ENCODE peak calls at places on chromosomes 2 and 18, in nine cellular contexts. Q is mesendoderm; J is epithelial cell of esophagus; W is amygdala; D is WERI-Rb-1; Z is stimulated activated CD4-positive, alpha-beta T cell treated with anti-CD3 and anti-CD28 coated beads, TNF-alpha, amount 100 ng/mL, for 1 hour; R is NK-92 treated with Interleukin-12 subunit alpha and Interleukin-12 subunit beta, amount 100 ng/mL, for 24 hours; N is CD8-positive, alpha-beta T cell; C is M059J. B is an unnamed sample.
A peak's percentile ranks its signal among the peaks of the same experiment; 100 is the strongest.

GRCh38 chr2:224816816-224817215 is 100.7 kb upstream of the CCDC195 start:
- DNase-seq in Q (no peak), C (peak; percentile 85), Z (no peak), W (no peak), D (no peak), J (peak; percentile 68), N (no peak), R (no peak), B (no peak)

GRCh38 chr2:167814881-167815718 is 432.3 kb downstream of the STK39 start:
- DNase-seq in J (no peak), W (no peak), N (no peak), R (no peak), C (no peak), Q (no peak), Z (no peak), D (no peak), B (no peak)

GRCh38 chr2:176967911-176968451 is 244.6 kb upstream of the HNRNPA3 start:
- DNase-seq in D (no peak), R (no peak), C (no peak), Z (no peak), Q (no peak), J (no peak), W (no peak), N (no peak), B (no peak)

GRCh38 chr18:76524900-76525698 is 30.1 kb upstream of the ZNF516 start:
- DNase-seq in R (no peak), C (peak; percentile 67), N (no peak), W (no peak), D (no peak), J (no peak), Z (no peak), Q (peak; percentile 88), B (peak; percentile 80)

GRCh38 chr2:3142961-3143571 is 234.6 kb downstream of the EIPR1 start:
- DNase-seq in D (no peak), R (no peak), C (no peak), W (no peak), J (no peak), N (no peak), Z (no peak), Q (no peak), B (peak; percentile 85)

GRCh38 chr2:147101906-147102790 is 742.7 kb upstream of the ACVR2A start:
- DNase-seq in Z (no peak), N (no peak), D (no peak), R (no peak), W (no peak), J (no peak), C (no peak), Q (no peak), B (no peak)

GRCh38 chr2:43906448-43907122 is 67.8 kb downstream of the ABCG8 start:
- DNase-seq in N (no peak), C (no peak), Q (no peak), J (no peak), D (no peak), W (no peak), R (no peak), Z (no peak), B (no peak)

GRCh38 chr2:55425449-55425848 is 5.8 kb upstream of the CCDC88A start:
- DNase-seq in D (no peak), Q (no peak), N (no peak), C (peak; percentile 71), W (no peak), Z (no peak), J (peak; percentile 90), R (no peak), B (no peak)